ENCODE peak calls at places on chromosomes 1 and 21, in four cellular contexts. X, Z, P and K are unnamed samples.

GRCh38 chr1:15838721-15839120 is 8.8 kb upstream of the SPEN start:
- DNase-seq in X (no peak), Z (no peak), P (no peak), K (no peak)

GRCh38 chr21:26842300-26842699 is 2.9 kb downstream of the ADAMTS1 start:
- DNase-seq in X (no peak), Z (no peak), P (no peak), K (no peak)

GRCh38 chr1:63665824-63666223 is 72.6 kb downstream of the PGM1 start:
- DNase-seq in X (no peak), Z (no peak), P (no peak), K (no peak)

GRCh38 chr1:92544756-92545165 is 58.0 kb upstream of the GFI1 start:
- DNase-seq in X (no peak), Z (no peak), P (no peak), K (no peak)

GRCh38 chr1:64147759-64148158 is 55.7 kb upstream of the UBE2U start:
- DNase-seq in X (no peak), Z (no peak), P (no peak), K (no peak)

GRCh38 chr1:204612326-204612725 is 73.2 kb downstream of the LRRN2 start:
- DNase-seq in X (no peak), Z (no peak), P (no peak), K (no peak)

GRCh38 chr1:67889940-67890567 is 56.8 kb upstream of the GNG12 start:
- DNase-seq in X (no peak), Z (peak), P (no peak), K (no peak)

GRCh38 chr21:34017127-34017961 is 56.0 kb upstream of the MRPS6 start:
- DNase-seq in X (no peak), Z (no peak), P (no peak), K (no peak)

GRCh38 chr1:234120327-234120944 is 216.0 kb downstream of the SLC35F3 start:
- DNase-seq in X (no peak), Z (no peak), P (no peak), K (no peak)

GRCh38 chr1:204924013-204924759 is 53.5 kb downstream of the NFASC start:
- DNase-seq in X (no peak), Z (peak), P (no peak), K (no peak)

GRCh38 chr1:240613353-240614142 is 1.6 kb upstream of the GREM2 start:
- DNase-seq in X (no peak), Z (no peak), P (no peak), K (no peak)

GRCh38 chr1:159922499-159923202 is 2.7 kb downstream of the TAGLN2 start:
- DNase-seq in X (peak), Z (no peak), P (no peak), K (peak)

GRCh38 chr1:223542831-223543230 is 122.7 kb downstream of the CAPN8 start:
- DNase-seq in X (no peak), Z (no peak), P (no peak), K (no peak)

GRCh38 chr1:247448107-247448778 is 9.7 kb downstream of the OR2B11 start:
- DNase-seq in X (peak), Z (peak), P (peak), K (peak)

GRCh38 chr1:91555821-91556531 is 55.3 kb downstream of the CDC7 start:
- DNase-seq in X (no peak), Z (no peak), P (peak), K (no peak)

GRCh38 chr1:221263831-221264767 is 384.9 kb downstream of the HLX start:
- DNase-seq in X (no peak), Z (peak), P (peak), K (peak)

GRCh38 chr1:29793653-29794348 is 557.5 kb downstream of the PTPRU start:
- DNase-seq in X (no peak), Z (no peak), P (no peak), K (no peak)

GRCh38 chr1:67525053-67525760 is 95.0 kb upstream of the SERBP1 start:
- DNase-seq in X (no peak), Z (no peak), P (no peak), K (no peak)

GRCh38 chr1:159900086-159900680 is at the start of gene CFAP45:
- DNase-seq in X (peak), Z (peak), P (no peak), K (peak)

GRCh38 chr1:211643324-211644212 is 31.9 kb downstream of the NEK2 start:
- DNase-seq in X (peak), Z (peak), P (no peak), K (no peak)

GRCh38 chr1:57079454-57080157 is 113.8 kb upstream of the C8B start:
- DNase-seq in X (no peak), Z (no peak), P (no peak), K (no peak)

GRCh38 chr1:192980856-192981255 is 78.3 kb downstream of the UCHL5 start:
- DNase-seq in X (no peak), Z (no peak), P (no peak), K (no peak)

GRCh38 chr1:20279507-20279906 is 11.2 kb upstream of the VWA5B1 start:
- DNase-seq in X (no peak), Z (peak), P (no peak), K (no peak)